ENCODE peak calls at places on chromosomes 16 and 17, in eight cellular contexts. L, P, I, W, V, D, T and R are unnamed samples.
A peak's percentile ranks its signal among the peaks of the same experiment; 100 is the strongest.

GRCh38 chr16:54816471-54816870 is 114.2 kb upstream of the IRX5 start:
- DNase-seq in D (no peak), L (no peak), W (no peak), P (no peak), I (no peak), V (no peak), T (no peak), R (no peak)

GRCh38 chr17:64622931-64623654 is 39.0 kb downstream of the SMURF2 start:
- DNase-seq in D (no peak), V (no peak), L (no peak), W (no peak), P (no peak), I (no peak), T (no peak), R (no peak)

GRCh38 chr17:19771971-19772630 is 24.0 kb upstream of the ALDH3A1 start:
- DNase-seq in V (no peak), I (no peak), T (no peak), W (no peak), P (no peak), D (no peak), L (no peak), R (no peak)

GRCh38 chr17:45307290-45308015 is 9.4 kb downstream of the MAP3K14 start:
- DNase-seq in T (no peak), W (no peak), D (no peak), I (no peak), L (no peak), P (no peak), V (peak; percentile 53), R (no peak)

GRCh38 chr17:51064061-51064735 is 56.5 kb downstream of the SPAG9 start:
- DNase-seq in V (no peak), D (no peak), L (no peak), W (no peak), T (no peak), P (no peak), I (no peak), R (no peak)

GRCh38 chr17:39402890-39403605 is 1.6 kb upstream of the FBXL20 start:
- DNase-seq in W (no peak), L (no peak), P (no peak), I (no peak), T (no peak), D (no peak), V (no peak), R (no peak)

GRCh38 chr17:45341389-45342158 is 24.8 kb upstream of the MAP3K14 start:
- DNase-seq in P (peak; percentile 54), L (peak; percentile 81), W (peak; percentile 74), I (no peak), V (peak; percentile 63), T (peak; percentile 41), D (no peak), R (peak; percentile 69)

GRCh38 chr17:28763137-28763799 is 19.5 kb downstream of the TRAF4 start:
- DNase-seq in P (no peak), L (no peak), I (no peak), T (no peak), D (no peak), V (no peak), W (no peak), R (no peak)

GRCh38 chr16:57297856-57298255 is 13.4 kb upstream of the PLLP start:
- DNase-seq in L (no peak), V (no peak), T (no peak), W (peak; percentile 55), P (no peak), D (peak; percentile 27), I (no peak), R (no peak)

GRCh38 chr17:13420294-13421277 is 181.1 kb downstream of the HS3ST3A1 start:
- DNase-seq in W (no peak), P (no peak), T (no peak), L (no peak), V (peak; percentile 55), D (no peak), I (no peak), R (no peak)

GRCh38 chr17:43367588-43368242 is 31.1 kb upstream of the ARL4D start:
- DNase-seq in T (peak; percentile 79), W (no peak), L (no peak), V (peak; percentile 97), D (no peak), P (no peak), I (no peak), R (no peak)

GRCh38 chr17:74368341-74369152 is 1.2 kb downstream of the GPR142 start:
- DNase-seq in T (peak; percentile 60), P (peak; percentile 74), I (no peak), W (no peak), V (no peak), D (peak; percentile 65), L (peak; percentile 77), R (peak; percentile 73)

DNA sequence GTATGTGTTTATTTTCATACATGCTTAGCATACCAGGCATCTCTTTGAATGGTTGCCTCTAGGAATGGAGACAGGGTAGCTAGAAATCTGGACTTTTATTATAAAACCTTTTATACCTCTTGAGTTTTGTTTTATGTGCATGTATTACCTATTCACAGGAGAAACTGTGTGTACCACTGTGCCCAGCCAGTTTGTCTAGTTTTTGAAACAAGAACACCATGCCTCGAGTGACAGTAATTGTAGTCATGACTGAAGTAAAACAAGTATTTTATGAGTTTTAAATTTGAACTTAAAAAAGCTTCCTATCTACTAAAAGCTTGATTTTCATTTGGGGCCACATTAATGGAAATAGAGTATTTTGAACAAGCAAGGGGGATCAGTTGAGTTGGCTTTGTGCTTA is 57.4 kb downstream of the SNTB2 start:
- DNase-seq in W (no peak), D (no peak), L (no peak), T (no peak), P (no peak), V (no peak), I (no peak), R (no peak)
- H3K27ac ChIP-seq in W (no peak overlapping the region), D (no peak overlapping the region), L (no peak overlapping the region), T (no peak overlapping the region), P (no peak overlapping the region), V (no peak overlapping the region), I (no peak overlapping the region), R (no peak overlapping the region)

DNA sequence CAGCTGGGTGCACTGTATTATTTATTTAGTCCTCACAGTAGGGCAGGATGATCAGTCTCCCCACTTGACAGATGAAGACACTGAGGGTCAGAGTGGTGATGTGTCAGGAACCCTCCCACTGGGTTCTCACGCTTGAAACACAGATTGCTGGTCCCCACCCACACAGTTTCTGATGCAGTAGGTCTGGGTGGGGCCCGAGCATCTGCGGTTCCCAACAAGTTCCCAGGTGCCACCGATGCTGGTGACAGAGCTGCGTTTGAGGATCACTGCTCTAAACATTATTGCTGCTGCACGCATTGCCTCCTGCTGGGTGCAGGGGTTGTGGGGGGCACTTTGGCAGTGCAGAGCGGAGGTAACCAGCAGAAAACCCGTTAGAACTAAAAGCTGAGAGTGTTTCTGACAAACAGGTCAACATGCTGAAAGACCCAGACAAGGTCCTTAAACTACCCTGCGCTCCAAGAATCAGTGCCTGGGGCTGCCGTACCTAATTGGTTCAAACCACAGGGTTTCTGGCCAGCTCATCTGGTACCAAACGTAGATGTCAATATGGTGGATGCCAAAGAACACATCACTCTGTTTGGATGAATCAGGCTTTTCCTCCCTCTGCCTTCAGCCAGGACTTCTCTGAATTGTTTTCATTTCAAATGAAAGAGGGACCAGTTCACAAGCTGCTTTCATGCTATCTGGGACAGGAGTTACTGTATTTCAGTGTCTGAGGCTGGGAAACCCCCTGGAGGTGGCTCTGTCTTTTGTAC is 76.0 kb downstream of the ABCC1 start:
- DNase-seq in L (peak; percentile 19), P (no peak), W (no peak), V (peak; percentile 79), D (peak; percentile 24), T (no peak), I (no peak), R (no peak)
- H3K4me3 ChIP-seq in L (no peak overlapping the region), P (no peak overlapping the region), W (no peak overlapping the region), V (no peak overlapping the region), D (no peak overlapping the region), T (no peak overlapping the region), I (no peak overlapping the region), R (no peak overlapping the region)

GRCh38 chr17:4342535-4342934 is 23.9 kb downstream of the UBE2G1 start:
- DNase-seq in P (no peak), D (no peak), V (no peak), W (no peak), L (no peak), T (no peak), I (no peak), R (no peak)
- H3K27ac ChIP-seq in P (no peak overlapping the region), D (no peak overlapping the region), V (no peak overlapping the region), W (no peak overlapping the region), L (no peak overlapping the region), T (no peak overlapping the region), I (no peak overlapping the region), R (peak overlapping the region; percentile 89)

DNA sequence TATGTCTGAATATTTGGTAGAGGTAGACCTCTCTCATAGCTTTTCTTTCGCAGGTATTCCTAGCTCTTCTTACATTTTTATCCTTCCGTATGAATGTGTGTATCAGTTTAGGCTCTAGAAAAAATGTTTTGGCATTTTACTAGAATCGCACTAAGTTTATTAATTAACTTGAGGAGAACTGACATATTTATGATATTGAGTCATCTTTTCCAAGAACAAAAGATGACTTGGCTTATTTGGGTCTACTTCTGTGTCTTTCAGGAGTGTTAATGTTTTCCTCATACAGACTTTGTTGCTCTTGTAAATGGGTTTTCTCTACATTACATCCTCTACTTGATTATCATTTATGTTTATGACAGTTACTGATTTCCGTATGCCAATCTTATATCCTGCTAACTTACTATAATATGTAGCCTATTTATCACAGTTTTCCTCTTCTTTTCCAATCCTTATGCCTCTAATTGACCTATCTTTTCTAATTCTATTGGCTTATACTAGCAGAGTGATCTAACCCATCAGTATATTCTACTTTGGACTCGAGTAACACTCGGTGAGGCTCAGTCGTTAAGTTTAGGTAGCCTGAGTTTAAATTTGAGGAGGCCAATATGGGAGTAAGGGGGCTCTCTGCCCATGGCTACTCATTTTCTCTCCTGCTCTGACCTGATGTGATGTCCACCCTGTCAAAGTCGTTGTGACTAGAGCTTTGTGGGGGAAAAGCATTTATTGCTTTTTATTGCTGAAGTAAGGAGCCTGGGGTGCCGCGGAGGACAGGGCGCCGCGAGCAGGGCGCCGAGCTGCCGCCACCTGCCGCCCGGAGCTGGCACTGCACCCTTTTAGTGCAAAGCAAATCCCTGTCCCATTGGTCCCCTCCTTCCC is 20.0 kb downstream of the ST6GALNAC1 start:
- DNase-seq in D (peak; percentile 69), V (peak; percentile 23), T (peak; percentile 42), W (no peak), L (peak; percentile 70), P (peak; percentile 78), I (no peak), R (peak; percentile 78)
- H3K4me3 ChIP-seq in D (no peak overlapping the region), V (no peak overlapping the region), T (no peak overlapping the region), W (no peak overlapping the region), L (no peak overlapping the region), P (no peak overlapping the region), I (no peak overlapping the region), R (no peak overlapping the region)